ENCODE peak calls at places on chromosome 5, in seven cellular contexts. X, S, G, D, H, R and I are unnamed samples.

GRCh38 chr5:163104496-163104895 is 332.9 kb upstream of the CCNG1 start:
- DNase-seq in X (no peak), S (no peak), G (no peak), D (no peak), H (no peak), R (no peak), I (no peak)

GRCh38 chr5:177362102-177362868 is 4.6 kb downstream of the RGS14 start:
- DNase-seq in X (no peak), S (no peak), G (no peak), D (no peak), H (peak), R (no peak), I (no peak)

GRCh38 chr5:14105717-14106435 is 37.3 kb upstream of the TRIO start:
- DNase-seq in X (peak), S (peak), G (peak), D (peak), H (no peak), R (no peak), I (peak)

GRCh38 chr5:90802695-90803317 is 244.2 kb downstream of the ADGRV1 start:
- DNase-seq in X (no peak), S (peak), G (peak), D (peak), H (no peak), R (no peak), I (peak)

GRCh38 chr5:10149911-10150310 is 99.8 kb downstream of the ATPSCKMT start:
- DNase-seq in X (no peak), S (no peak), G (no peak), D (no peak), H (no peak), R (no peak), I (no peak)

GRCh38 chr5:2509527-2509926 is 241.9 kb downstream of the IRX2 start:
- DNase-seq in X (no peak), S (no peak), G (no peak), D (no peak), H (no peak), R (no peak), I (no peak)

GRCh38 chr5:156182174-156182967 is 144.6 kb upstream of the SGCD start:
- DNase-seq in X (no peak), S (no peak), G (peak), D (no peak), H (no peak), R (no peak), I (no peak)

GRCh38 chr5:86974910-86975309 is 292.8 kb upstream of the RASA1 start:
- DNase-seq in X (no peak), S (peak), G (no peak), D (no peak), H (no peak), R (no peak), I (no peak)

GRCh38 chr5:179478624-179479023 is 71.7 kb upstream of the RUFY1 start:
- DNase-seq in X (no peak), S (no peak), G (no peak), D (no peak), H (no peak), R (no peak), I (no peak)

GRCh38 chr5:72141440-72142271 is 34.4 kb downstream of the MAP1B start:
- DNase-seq in X (peak), S (peak), G (peak), D (peak), H (no peak), R (no peak), I (peak)

GRCh38 chr5:37721447-37721871 is 118.4 kb downstream of the GDNF start:
- DNase-seq in X (no peak), S (peak), G (peak), D (peak), H (no peak), R (no peak), I (peak)

GRCh38 chr5:171419663-171420428 is 399 bp downstream of the FGF18 start:
- DNase-seq in X (no peak), S (peak), G (peak), D (peak), H (peak), R (peak), I (peak)

GRCh38 chr5:144028644-144029043 is 141.8 kb downstream of the YIPF5 start:
- DNase-seq in X (peak), S (peak), G (peak), D (peak), H (no peak), R (no peak), I (peak)

GRCh38 chr5:139422307-139422893 is 16.9 kb downstream of the DNAJC18 start:
- DNase-seq in X (peak), S (peak), G (peak), D (peak), H (no peak), R (no peak), I (peak)

GRCh38 chr5:151038801-151039238 is 18.4 kb downstream of the GPX3 start:
- DNase-seq in X (no peak), S (peak), G (peak), D (no peak), H (peak), R (no peak), I (no peak)

GRCh38 chr5:111252799-111253564 is 28.8 kb downstream of the CAMK4 start:
- DNase-seq in X (no peak), S (no peak), G (no peak), D (no peak), H (no peak), R (no peak), I (no peak)

GRCh38 chr5:143850050-143850713 is 38.2 kb downstream of the HMHB1 start:
- DNase-seq in X (no peak), S (no peak), G (no peak), D (no peak), H (no peak), R (no peak), I (no peak)

GRCh38 chr5:154278908-154279307 is 88.4 kb downstream of the GALNT10 start:
- DNase-seq in X (no peak), S (no peak), G (peak), D (no peak), H (no peak), R (no peak), I (peak)

GRCh38 chr5:119302916-119303897 is 52.6 kb upstream of the TNFAIP8 start:
- DNase-seq in X (peak), S (peak), G (peak), D (peak), H (no peak), R (no peak), I (peak)

GRCh38 chr5:125412051-125412560 is 665.7 kb upstream of the ZNF608 start:
- DNase-seq in X (no peak), S (peak), G (no peak), D (peak), H (no peak), R (no peak), I (peak)

GRCh38 chr5:126354012-126354856 is 69.0 kb upstream of the GRAMD2B start:
- DNase-seq in X (peak), S (peak), G (peak), D (peak), H (no peak), R (no peak), I (peak)

GRCh38 chr5:24163091-24163490 is 481.7 kb downstream of the CDH10 start:
- DNase-seq in X (no peak), S (no peak), G (no peak), D (no peak), H (no peak), R (no peak), I (no peak)

GRCh38 chr5:76737131-76737556 is 21.2 kb downstream of the F2R start:
- DNase-seq in X (no peak), S (no peak), G (no peak), D (no peak), H (no peak), R (no peak), I (no peak)

GRCh38 chr5:10384483-10384882 is 31.0 kb downstream of the MARCHF6 start:
- DNase-seq in X (no peak), S (no peak), G (peak), D (no peak), H (no peak), R (no peak), I (no peak)

GRCh38 chr5:130099001-130099400 is 194.7 kb downstream of the CHSY3 start:
- DNase-seq in X (no peak), S (no peak), G (no peak), D (no peak), H (no peak), R (no peak), I (no peak)

GRCh38 chr5:113692466-113693204 is 179.1 kb downstream of the YTHDC2 start:
- DNase-seq in X (no peak), S (no peak), G (no peak), D (no peak), H (no peak), R (no peak), I (no peak)
- H3K4me3 ChIP-seq in X (no peak), S (no peak), G (no peak), D (no peak), H (no peak), R (no peak), I (no peak)

GRCh38 chr5:166427211-166427610 is 1864.2 kb upstream of the WWC1 start:
- DNase-seq in X (no peak), S (no peak), G (no peak), D (no peak), H (no peak), R (no peak), I (no peak)

GRCh38 chr5:166433679-166434078 is 1857.8 kb upstream of the WWC1 start:
- DNase-seq in X (no peak), S (no peak), G (no peak), D (no peak), H (no peak), R (no peak), I (no peak)

GRCh38 chr5:166428264-166428663 is 1863.2 kb upstream of the WWC1 start:
- DNase-seq in X (no peak), S (no peak), G (no peak), D (no peak), H (no peak), R (no peak), I (no peak)

GRCh38 chr5:166430491-166431319 is 1860.7 kb upstream of the WWC1 start:
- DNase-seq in X (no peak), S (no peak), G (no peak), D (no peak), H (no peak), R (no peak), I (no peak)
- H3K4me3 ChIP-seq in X (no peak), S (no peak), G (no peak), D (no peak), H (no peak), R (no peak), I (no peak)

GRCh38 chr5:82111191-82111590 is 139.4 kb downstream of the ATG10 start:
- DNase-seq in X (peak), S (peak), G (peak), D (no peak), H (no peak), R (no peak), I (peak)
- H3K4me3 ChIP-seq in X (no peak), S (no peak), G (no peak), D (no peak), H (no peak), R (no peak), I (no peak)

GRCh38 chr5:122775713-122776084 is 819 bp downstream of the SNX2 start:
- DNase-seq in X (no peak), S (peak), G (no peak), D (no peak), H (no peak), R (no peak), I (peak)

GRCh38 chr5:122778157-122778556 is 3.3 kb downstream of the SNX2 start:
- DNase-seq in X (no peak), S (no peak), G (no peak), D (no peak), H (no peak), R (no peak), I (no peak)

GRCh38 chr5:122774861-122775712 is at the start of gene SNX2:
- DNase-seq in X (peak), S (peak), G (peak), D (peak), H (peak), R (peak), I (peak)

GRCh38 chr5:122774519-122774860 is 390 bp upstream of the SNX2 start:
- DNase-seq in X (no peak), S (no peak), G (no peak), D (no peak), H (no peak), R (no peak), I (no peak)

GRCh38 chr5:122776143-122776542 is 1.3 kb downstream of the SNX2 start:
- DNase-seq in X (no peak), S (no peak), G (no peak), D (no peak), H (no peak), R (no peak), I (no peak)
- H3K4me3 ChIP-seq in X (peak), S (peak), G (peak), D (peak), H (peak), R (peak), I (peak)